ENCODE peak calls at places on chromosome 6, in five cellular contexts. L is activated naive CD4-positive, alpha-beta T cell treated with anti-CD3 and anti-CD28 coated beads, Interleukin-2, amount 10 ng/mL, durations not matched to agents 7 days and 5 days; Y is CD4-positive, CD25-positive, alpha-beta regulatory T cell; H is stimulated activated CD4-positive, alpha-beta T cell treated with anti-CD3 and anti-CD28 coated beads, Interleukin-1b, Interleukin-23, amount 100 ng/mL, for 24 hours; D is tibial nerve. B is an unnamed sample.

GRCh38 chr6:21438237-21438985 is 155.1 kb upstream of the SOX4 start:
- DNase-seq in L (peak), Y (peak), H (peak), D (no peak), B (peak)

GRCh38 chr6:57315851-57316250 is 1.6 kb upstream of the PRIM2 start:
- DNase-seq in L (no peak), Y (no peak), H (no peak), D (no peak), B (no peak)

GRCh38 chr6:28776269-28777146 is 147.3 kb downstream of the TRIM27 start:
- DNase-seq in L (no peak), Y (no peak), H (no peak), D (no peak), B (no peak)

GRCh38 chr6:74115674-74116073 is 419.7 kb downstream of the CD109 start:
- DNase-seq in L (no peak), Y (no peak), H (no peak), D (no peak), B (no peak)

GRCh38 chr6:16276991-16277981 is 38.9 kb downstream of the GMPR start:
- DNase-seq in L (peak), Y (no peak), H (no peak), D (peak), B (peak)

GRCh38 chr6:28643017-28643740 is 117.5 kb downstream of the GPX5 start:
- DNase-seq in L (no peak), Y (no peak), H (peak), D (no peak), B (no peak)

GRCh38 chr6:159056432-159056831 is 11.6 kb upstream of the TAGAP start:
- DNase-seq in L (no peak), Y (no peak), H (no peak), D (no peak), B (no peak)

GRCh38 chr6:161444966-161445799 is 171.3 kb upstream of the AGPAT4 start:
- DNase-seq in L (no peak), Y (no peak), H (no peak), D (no peak), B (no peak)

GRCh38 chr6:41974281-41974825 is 32.7 kb upstream of the CCND3 start:
- DNase-seq in L (no peak), Y (no peak), H (no peak), D (no peak), B (no peak)

GRCh38 chr6:87807423-87807978 is 105.5 kb upstream of the AKIRIN2 start:
- DNase-seq in L (no peak), Y (no peak), H (no peak), D (no peak), B (no peak)

GRCh38 chr6:38482466-38482865 is 157.3 kb downstream of the BTBD9 start:
- DNase-seq in L (no peak), Y (no peak), H (no peak), D (no peak), B (no peak)

GRCh38 chr6:56767435-56767834 is 124.7 kb upstream of the DST start:
- DNase-seq in L (no peak), Y (no peak), H (no peak), D (no peak), B (no peak)

GRCh38 chr6:55941713-55942112 is 66.3 kb upstream of the BMP5 start:
- DNase-seq in L (no peak), Y (no peak), H (no peak), D (no peak), B (no peak)

GRCh38 chr6:142886431-142887170 is 58.4 kb downstream of the HIVEP2 start:
- DNase-seq in L (no peak), Y (peak), H (no peak), D (no peak), B (no peak)

GRCh38 chr6:26124550-26125014 is 37.4 kb downstream of the HFE start:
- DNase-seq in L (no peak), Y (no peak), H (no peak), D (no peak), B (no peak)

GRCh38 chr6:97524846-97525245 is 241.8 kb upstream of the MMS22L start:
- DNase-seq in L (no peak), Y (no peak), H (no peak), D (no peak), B (no peak)

GRCh38 chr6:159118941-159119340 is 50.3 kb upstream of the FNDC1 start:
- DNase-seq in L (no peak), Y (no peak), H (no peak), D (no peak), B (no peak)

GRCh38 chr6:18100296-18100695 is 22.2 kb downstream of the NHLRC1 start:
- DNase-seq in L (no peak), Y (no peak), H (no peak), D (no peak), B (no peak)

GRCh38 chr6:22444335-22444734 is 125.0 kb upstream of the HDGFL1 start:
- DNase-seq in L (no peak), Y (no peak), H (no peak), D (no peak), B (no peak)

GRCh38 chr6:32947552-32948465 is 5.1 kb downstream of the HLA-DMA start:
- DNase-seq in L (peak), Y (peak), H (no peak), D (no peak), B (no peak)

GRCh38 chr6:82249381-82250253 is 2.1 kb upstream of the IBTK start:
- DNase-seq in L (no peak), Y (no peak), H (no peak), D (no peak), B (no peak)

GRCh38 chr6:168071620-168072019 is 7.4 kb downstream of the FRMD1 start:
- DNase-seq in L (no peak), Y (no peak), H (no peak), D (no peak), B (no peak)

GRCh38 chr6:117346142-117346930 is 79.4 kb downstream of the ROS1 start:
- DNase-seq in L (no peak), Y (peak), H (no peak), D (no peak), B (no peak)

GRCh38 chr6:54910326-54910952 is 63.9 kb downstream of the FAM83B start:
- DNase-seq in L (no peak), Y (no peak), H (no peak), D (no peak), B (no peak)

GRCh38 chr6:87473419-87473903 is 687 bp downstream of the SLC35A1 start:
- DNase-seq in L (peak), Y (no peak), H (peak), D (peak), B (peak)

GRCh38 chr6:72825265-72825918 is 203.5 kb downstream of the KCNQ5 start:
- DNase-seq in L (no peak), Y (no peak), H (no peak), D (no peak), B (no peak)

GRCh38 chr6:41648921-41649320 is 10.7 kb downstream of the MDFI start:
- DNase-seq in L (no peak), Y (no peak), H (no peak), D (no peak), B (no peak)

GRCh38 chr6:97186416-97186999 is 96.5 kb downstream of the MMS22L start:
- DNase-seq in L (peak), Y (peak), H (peak), D (peak), B (peak)

GRCh38 chr6:4916954-4917561 is 86.8 kb downstream of the RPP40 start:
- DNase-seq in L (no peak), Y (no peak), H (no peak), D (no peak), B (no peak)

GRCh38 chr6:134173007-134173690 is 120.7 kb upstream of the SLC2A12 start:
- DNase-seq in L (no peak), Y (no peak), H (no peak), D (no peak), B (no peak)

GRCh38 chr6:31727717-31728671 is 1.1 kb downstream of the DDAH2 start:
- DNase-seq in L (no peak), Y (no peak), H (no peak), D (no peak), B (no peak)

GRCh38 chr6:4274382-4275082 is 139.2 kb upstream of the ECI2 start:
- DNase-seq in L (no peak), Y (no peak), H (no peak), D (no peak), B (no peak)

GRCh38 chr6:116034327-116034726 is 26.4 kb downstream of the FRK start:
- DNase-seq in L (no peak), Y (no peak), H (no peak), D (no peak), B (no peak)

GRCh38 chr6:34746104-34746846 is 11.0 kb upstream of the SNRPC start:
- DNase-seq in L (no peak), Y (no peak), H (no peak), D (no peak), B (no peak)

GRCh38 chr6:130937942-130938604 is 110.9 kb downstream of the SMLR1 start:
- DNase-seq in L (no peak), Y (no peak), H (no peak), D (no peak), B (no peak)

GRCh38 chr6:21846541-21847451 is 253.2 kb downstream of the SOX4 start:
- DNase-seq in L (peak), Y (no peak), H (no peak), D (no peak), B (no peak)

GRCh38 chr6:150320450-150320849 is 48.4 kb upstream of the IYD start:
- DNase-seq in L (no peak), Y (no peak), H (no peak), D (no peak), B (no peak)

GRCh38 chr6:125310994-125311649 is 9.4 kb upstream of the HDDC2 start:
- DNase-seq in L (no peak), Y (peak), H (no peak), D (no peak), B (no peak)

GRCh38 chr6:145529582-145529981 is 205.7 kb downstream of the EPM2A start:
- DNase-seq in L (no peak), Y (no peak), H (no peak), D (no peak), B (no peak)

GRCh38 chr6:150723857-150724256 is 124.2 kb downstream of the PLEKHG1 start:
- DNase-seq in L (no peak), Y (no peak), H (no peak), D (no peak), B (no peak)

B was measured in GM18507.